ENCODE peak calls at places on chromosomes 5 and 9, in ten cellular contexts. A, O, S, T, G, U, W, V, M and F are unnamed samples.

GRCh38 chr9:111375817-111376564 is 46.0 kb upstream of the OR2K2 start:
- DNase-seq in A (no peak), O (no peak), S (no peak), T (no peak), G (no peak), U (no peak), W (no peak), V (no peak), M (no peak), F (no peak)

GRCh38 chr9:87787735-87788134 is 61.8 kb downstream of the CTSL start:
- DNase-seq in A (no peak), O (no peak), S (no peak), T (no peak), G (no peak), U (no peak), W (no peak), V (no peak), M (no peak), F (no peak)

GRCh38 chr9:33452828-33453271 is 5.5 kb upstream of the AQP3 start:
- DNase-seq in A (peak; percentile 81), O (peak; percentile 30), S (peak; percentile 72), T (peak; percentile 58), G (peak; percentile 86), U (no peak), W (no peak), V (peak; percentile 63), M (peak; percentile 35), F (no peak)

GRCh38 chr9:101527066-101527465 is 6.6 kb upstream of the RNF20 start:
- DNase-seq in A (no peak), O (no peak), S (no peak), T (no peak), G (no peak), U (no peak), W (no peak), V (no peak), M (no peak), F (no peak)

GRCh38 chr9:85914108-85914507 is 26.8 kb upstream of the NAA35 start:
- DNase-seq in A (no peak), O (no peak), S (no peak), T (no peak), G (no peak), U (no peak), W (no peak), V (no peak), M (no peak), F (no peak)

GRCh38 chr5:78504726-78505431 is 143.7 kb downstream of the LHFPL2 start:
- DNase-seq in A (no peak), O (peak; percentile 72), S (peak; percentile 86), T (peak; percentile 92), G (no peak), U (peak; percentile 78), W (peak; percentile 88), V (peak; percentile 66), M (peak; percentile 86), F (peak; percentile 84)

GRCh38 chr5:150278916-150279315 is 10.7 kb downstream of the CAMK2A start:
- DNase-seq in A (no peak), O (peak; percentile 80), S (no peak), T (peak; percentile 3), G (no peak), U (no peak), W (no peak), V (no peak), M (no peak), F (no peak)

GRCh38 chr9:13351768-13352386 is 72.4 kb upstream of the MPDZ start:
- DNase-seq in A (peak; percentile 70), O (peak; percentile 18), S (no peak), T (no peak), G (no peak), U (no peak), W (no peak), V (no peak), M (no peak), F (no peak)

GRCh38 chr5:54742417-54742889 is 224.9 kb downstream of the SNX18 start:
- DNase-seq in A (no peak), O (peak; percentile 70), S (no peak), T (no peak), G (no peak), U (no peak), W (no peak), V (peak; percentile 44), M (no peak), F (no peak)

GRCh38 chr9:124480621-124480981 is 26.6 kb downstream of the NR5A1 start:
- DNase-seq in A (peak; percentile 84), O (no peak), S (peak; percentile 56), T (peak; percentile 38), G (peak; percentile 63), U (no peak), W (no peak), V (no peak), M (no peak), F (no peak)

GRCh38 chr5:10056228-10056760 is 193.4 kb downstream of the ATPSCKMT start:
- DNase-seq in A (no peak), O (no peak), S (no peak), T (no peak), G (no peak), U (no peak), W (no peak), V (no peak), M (no peak), F (no peak)

GRCh38 chr5:109921735-109922395 is 232.1 kb downstream of the MAN2A1 start:
- DNase-seq in A (no peak), O (no peak), S (peak; percentile 62), T (peak; percentile 68), G (no peak), U (no peak), W (no peak), V (no peak), M (no peak), F (no peak)

GRCh38 chr9:11340656-11341055 is 727.9 kb upstream of the PTPRD start:
- DNase-seq in A (no peak), O (no peak), S (no peak), T (no peak), G (no peak), U (no peak), W (no peak), V (no peak), M (no peak), F (no peak)

GRCh38 chr5:164306662-164307061 is 801.2 kb downstream of the MAT2B start:
- DNase-seq in A (no peak), O (no peak), S (no peak), T (no peak), G (no peak), U (no peak), W (no peak), V (no peak), M (no peak), F (no peak)

GRCh38 chr5:69281114-69281513 is 46.4 kb downstream of the CDK7 start:
- DNase-seq in A (no peak), O (no peak), S (no peak), T (no peak), G (no peak), U (no peak), W (no peak), V (no peak), M (no peak), F (no peak)

GRCh38 chr5:77176429-77176828 is 34.1 kb upstream of the PDE8B start:
- DNase-seq in A (no peak), O (no peak), S (no peak), T (no peak), G (no peak), U (no peak), W (no peak), V (no peak), M (no peak), F (no peak)

GRCh38 chr5:95900383-95900958 is 61.2 kb downstream of the ELL2 start:
- DNase-seq in A (no peak), O (no peak), S (no peak), T (no peak), G (no peak), U (no peak), W (no peak), V (no peak), M (no peak), F (no peak)

GRCh38 chr5:57445006-57445714 is 37.5 kb downstream of the ACTBL2 start:
- DNase-seq in A (no peak), O (no peak), S (no peak), T (no peak), G (no peak), U (no peak), W (no peak), V (no peak), M (no peak), F (no peak)

GRCh38 chr5:38598994-38599611 is 42.7 kb upstream of the LIFR start:
- DNase-seq in A (no peak), O (peak; percentile 90), S (no peak), T (no peak), G (no peak), U (no peak), W (no peak), V (no peak), M (no peak), F (no peak)

GRCh38 chr9:38052147-38052546 is 16.9 kb downstream of the SHB start:
- DNase-seq in A (no peak), O (no peak), S (no peak), T (no peak), G (no peak), U (no peak), W (no peak), V (no peak), M (no peak), F (no peak)
- H3K4me1 ChIP-seq in A (peaks cover 81% of the 10 kb centered on the region), O (peaks cover 21% of the 10 kb centered on the region), S (peaks cover 44% of the 10 kb centered on the region), T (peaks cover 14% of the 10 kb centered on the region), G (peaks cover 23% of the 10 kb centered on the region), U (peaks cover 19% of the 10 kb centered on the region), W (peaks cover 4% of the 10 kb centered on the region), V (peaks cover 15% of the 10 kb centered on the region), M (peaks cover 19% of the 10 kb centered on the region), F (peaks cover 42% of the 10 kb centered on the region)

GRCh38 chr9:103894184-103894583 is 199.9 kb upstream of the SMC2 start:
- DNase-seq in A (no peak), O (no peak), S (no peak), T (no peak), G (no peak), U (no peak), W (no peak), V (no peak), M (no peak), F (no peak)
- H3K27ac ChIP-seq in A (no peak overlapping the region), O (no peak overlapping the region), S (no peak overlapping the region), T (no peak overlapping the region), G (no peak overlapping the region), U (no peak overlapping the region), W (no peak overlapping the region), V (no peak overlapping the region), M (no peak overlapping the region), F (no peak overlapping the region)

GRCh38 chr9:123225374-123225813 is 43.0 kb downstream of the STRBP start:
- DNase-seq in A (peak; percentile 91), O (peak; percentile 16), S (no peak), T (no peak), G (no peak), U (no peak), W (no peak), V (peak; percentile 30), M (no peak), F (no peak)
- H3K4me3 ChIP-seq in A (no peak overlapping the region), O (no peak overlapping the region), S (no peak overlapping the region), T (no peak overlapping the region), G (no peak overlapping the region), U (no peak overlapping the region), W (no peak overlapping the region), V (no peak overlapping the region), M (no peak overlapping the region), F (no peak overlapping the region)

GRCh38 chr5:1415059-1415425 is 30.2 kb downstream of the SLC6A3 start:
- DNase-seq in A (no peak), O (no peak), S (peak; percentile 37), T (no peak), G (peak; percentile 55), U (no peak), W (no peak), V (no peak), M (peak; percentile 7), F (no peak)
- H3K4me1 ChIP-seq in A (no peaks in the 10 kb centered on the region), O (no peaks in the 10 kb centered on the region), S (no peaks in the 10 kb centered on the region), T (no peaks in the 10 kb centered on the region), G (no peaks in the 10 kb centered on the region), U (no peaks in the 10 kb centered on the region), W (no peaks in the 10 kb centered on the region), V (no peaks in the 10 kb centered on the region), M (no peaks in the 10 kb centered on the region), F (no peaks in the 10 kb centered on the region)